ENCODE peak calls at places on chromosomes 2 and 18, in five cellular contexts. One of them, this sample, is unnamed.

GRCh38 chr2:115946341-115946740 is 1503.9 kb downstream of the DPP10 start:
- DNase-seq in IMR-90: no peak
- DNase-seq in endothelial cell of umbilical vein: no peak
- DNase-seq in HCT116: no peak
- DNase-seq in tibial nerve: no peak
- DNase-seq in this sample: no peak

GRCh38 chr2:105176429-105176828 is 65.1 kb upstream of the GPR45 start:
- DNase-seq in IMR-90: no peak
- DNase-seq in endothelial cell of umbilical vein: no peak
- DNase-seq in HCT116: no peak
- DNase-seq in tibial nerve: no peak
- DNase-seq in this sample: no peak

GRCh38 chr2:179239194-179239593 is 25.4 kb downstream of the SESTD1 start:
- DNase-seq in IMR-90: peak
- DNase-seq in endothelial cell of umbilical vein: peak
- DNase-seq in HCT116: peak
- DNase-seq in tibial nerve: no peak
- DNase-seq in this sample: no peak

GRCh38 chr2:187989925-187990623 is 301.6 kb upstream of the GULP1 start:
- DNase-seq in IMR-90: no peak
- DNase-seq in endothelial cell of umbilical vein: no peak
- DNase-seq in HCT116: peak
- DNase-seq in tibial nerve: no peak
- DNase-seq in this sample: no peak

GRCh38 chr2:223107825-223108224 is 55.8 kb downstream of the KCNE4 start:
- DNase-seq in IMR-90: no peak
- DNase-seq in endothelial cell of umbilical vein: no peak
- DNase-seq in HCT116: no peak
- DNase-seq in tibial nerve: no peak
- DNase-seq in this sample: no peak

GRCh38 chr2:10659898-10660568 is 29.7 kb downstream of the NOL10 start:
- DNase-seq in IMR-90: peak
- DNase-seq in endothelial cell of umbilical vein: peak
- DNase-seq in HCT116: peak
- DNase-seq in tibial nerve: no peak
- DNase-seq in this sample: peak

GRCh38 chr2:167626301-167626700 is 621.1 kb downstream of the STK39 start:
- DNase-seq in IMR-90: no peak
- DNase-seq in endothelial cell of umbilical vein: no peak
- DNase-seq in HCT116: no peak
- DNase-seq in tibial nerve: no peak
- DNase-seq in this sample: no peak

GRCh38 chr2:114442545-114442944 is at the start of gene DPP10:
- DNase-seq in IMR-90: peak
- DNase-seq in endothelial cell of umbilical vein: no peak
- DNase-seq in HCT116: no peak
- DNase-seq in tibial nerve: no peak
- DNase-seq in this sample: no peak

GRCh38 chr2:20208487-20208882 is 16.4 kb downstream of the SDC1 start:
- DNase-seq in IMR-90: no peak
- DNase-seq in endothelial cell of umbilical vein: no peak
- DNase-seq in HCT116: no peak
- DNase-seq in tibial nerve: no peak
- DNase-seq in this sample: no peak

GRCh38 chr18:31774477-31774785 is 13.8 kb upstream of the SLC25A52 start:
- DNase-seq in IMR-90: no peak
- DNase-seq in endothelial cell of umbilical vein: no peak
- DNase-seq in HCT116: no peak
- DNase-seq in tibial nerve: no peak
- DNase-seq in this sample: no peak

GRCh38 chr2:238141541-238142318 is 3.3 kb downstream of the KLHL30 start:
- DNase-seq in IMR-90: no peak
- DNase-seq in endothelial cell of umbilical vein: peak
- DNase-seq in HCT116: peak
- DNase-seq in tibial nerve: no peak
- DNase-seq in this sample: no peak

GRCh38 chr18:37481058-37481457 is 84.5 kb downstream of the CELF4 start:
- DNase-seq in IMR-90: no peak
- DNase-seq in endothelial cell of umbilical vein: no peak
- DNase-seq in HCT116: no peak
- DNase-seq in tibial nerve: no peak
- DNase-seq in this sample: no peak

GRCh38 chr2:231099918-231100317 is 24.9 kb downstream of the HTR2B start:
- DNase-seq in IMR-90: no peak
- DNase-seq in endothelial cell of umbilical vein: no peak
- DNase-seq in HCT116: no peak
- DNase-seq in tibial nerve: no peak
- DNase-seq in this sample: no peak

GRCh38 chr18:46916551-46917107 is 678 bp downstream of the PIAS2 start:
- DNase-seq in IMR-90: peak
- DNase-seq in endothelial cell of umbilical vein: peak
- DNase-seq in HCT116: no peak
- DNase-seq in tibial nerve: no peak
- DNase-seq in this sample: peak

GRCh38 chr18:46915800-46916550 is 1.3 kb downstream of the PIAS2 start:
- DNase-seq in IMR-90: peak
- DNase-seq in endothelial cell of umbilical vein: no peak
- DNase-seq in HCT116: no peak
- DNase-seq in tibial nerve: no peak
- DNase-seq in this sample: no peak

GRCh38 chr18:46917108-46917807 is at the start of the genes KATNAL2 and PIAS2:
- DNase-seq in IMR-90: peak
- DNase-seq in endothelial cell of umbilical vein: peak
- DNase-seq in HCT116: peak
- DNase-seq in tibial nerve: peak
- DNase-seq in this sample: peak

GRCh38 chr18:46920067-46920466 is 2.7 kb downstream of the KATNAL2 start:
- DNase-seq in IMR-90: no peak
- DNase-seq in endothelial cell of umbilical vein: no peak
- DNase-seq in HCT116: no peak
- DNase-seq in tibial nerve: no peak
- DNase-seq in this sample: no peak

GRCh38 chr18:46917808-46918600 is 602 bp downstream of the KATNAL2 start:
- DNase-seq in IMR-90: peak
- DNase-seq in endothelial cell of umbilical vein: no peak
- DNase-seq in HCT116: no peak
- DNase-seq in tibial nerve: no peak
- DNase-seq in this sample: peak
- TF ChIP-seq POLR2A in IMR-90: no peak
- TF ChIP-seq POLR2A in endothelial cell of umbilical vein: no peak
- TF ChIP-seq POLR2A in HCT116: peak
- TF ChIP-seq POLR2A in tibial nerve: no peak
- TF ChIP-seq POLR2A in this sample: no peak

DNA sequence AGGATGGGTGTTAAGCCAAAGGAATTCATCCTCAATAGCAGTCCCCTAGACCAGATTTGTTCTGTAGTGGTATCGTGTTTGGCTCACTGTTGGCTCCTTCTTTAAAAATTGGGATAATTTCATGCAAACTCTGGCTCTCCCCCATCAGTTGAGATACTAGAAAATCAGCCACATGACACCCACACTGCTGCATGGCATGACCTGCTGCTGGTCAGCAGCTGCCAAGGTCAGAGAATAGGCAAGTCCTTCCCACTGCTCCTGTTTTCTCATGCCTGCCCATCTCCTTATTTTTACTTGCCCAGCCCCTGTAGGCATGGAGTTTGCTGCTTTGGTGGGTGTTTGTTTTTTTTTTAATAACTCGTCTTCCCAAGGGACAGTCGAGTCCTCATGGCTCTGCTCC is 1.0 kb upstream of the SNRNP200 start:
- DNase-seq in IMR-90: no peak
- DNase-seq in endothelial cell of umbilical vein: no peak
- DNase-seq in HCT116: no peak
- DNase-seq in tibial nerve: no peak
- DNase-seq in this sample: no peak
- H3K4me3 ChIP-seq in IMR-90: peak
- H3K4me3 ChIP-seq in endothelial cell of umbilical vein: no peak
- H3K4me3 ChIP-seq in HCT116: peak
- H3K4me3 ChIP-seq in tibial nerve: peak
- H3K4me3 ChIP-seq in this sample: peak

GRCh38 chr2:196183528-196184231 is 12.3 kb upstream of the STK17B start:
- DNase-seq in IMR-90: no peak
- DNase-seq in endothelial cell of umbilical vein: no peak
- DNase-seq in HCT116: no peak
- DNase-seq in tibial nerve: no peak
- DNase-seq in this sample: no peak

GRCh38 chr2:196183172-196183473 is 11.7 kb upstream of the STK17B start:
- DNase-seq in IMR-90: no peak
- DNase-seq in endothelial cell of umbilical vein: no peak
- DNase-seq in HCT116: no peak
- DNase-seq in tibial nerve: no peak
- DNase-seq in this sample: no peak

GRCh38 chr2:196184919-196185318 is 13.5 kb upstream of the STK17B start:
- DNase-seq in IMR-90: no peak
- DNase-seq in endothelial cell of umbilical vein: no peak
- DNase-seq in HCT116: no peak
- DNase-seq in tibial nerve: no peak
- DNase-seq in this sample: no peak

GRCh38 chr2:196182439-196183171 is 11.2 kb upstream of the STK17B start:
- DNase-seq in IMR-90: no peak
- DNase-seq in endothelial cell of umbilical vein: no peak
- DNase-seq in HCT116: no peak
- DNase-seq in tibial nerve: no peak
- DNase-seq in this sample: no peak

DNA sequence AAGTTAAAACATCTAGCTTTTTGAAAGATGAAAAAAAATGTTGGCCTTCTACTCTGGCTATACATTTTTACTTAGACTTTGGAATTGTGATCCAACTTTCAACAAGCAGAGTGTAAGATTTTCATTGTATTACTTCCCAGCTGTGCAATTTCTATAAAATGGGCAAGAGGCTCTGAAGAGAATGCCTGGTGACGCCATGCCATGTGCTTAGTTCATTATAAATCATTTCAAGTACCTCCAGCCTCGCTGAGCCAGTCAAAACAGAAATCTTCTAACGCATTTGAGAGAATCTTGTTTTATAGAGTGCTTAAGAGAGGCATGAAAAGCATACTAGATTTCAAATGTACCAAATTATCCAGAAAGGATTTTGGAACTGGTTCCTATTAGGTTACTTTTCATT is 10.1 kb upstream of the STK17B start:
- DNase-seq in IMR-90: no peak
- DNase-seq in endothelial cell of umbilical vein: no peak
- DNase-seq in HCT116: no peak
- DNase-seq in tibial nerve: no peak
- DNase-seq in this sample: no peak
- H3K27ac ChIP-seq in IMR-90: no peak
- H3K27ac ChIP-seq in endothelial cell of umbilical vein: no peak
- H3K27ac ChIP-seq in HCT116: no peak
- H3K27ac ChIP-seq in tibial nerve: no peak
- H3K27ac ChIP-seq in this sample: no peak

GRCh38 chr2:64644240-64645013 is 9.3 kb downstream of the SERTAD2 start:
- DNase-seq in IMR-90: peak
- DNase-seq in endothelial cell of umbilical vein: peak
- DNase-seq in HCT116: peak
- DNase-seq in tibial nerve: peak
- DNase-seq in this sample: peak
- TF ChIP-seq POLR2A in IMR-90: peak
- TF ChIP-seq POLR2A in endothelial cell of umbilical vein: no peak
- TF ChIP-seq POLR2A in HCT116: peak
- TF ChIP-seq POLR2A in tibial nerve: peak
- TF ChIP-seq POLR2A in this sample: peak